ENCODE peak calls at places on chromosomes 4 and X, in eight cellular contexts. G, K, M, N, L, Y, I and D are unnamed samples.

GRCh38 chr4:140309124-140309870 is 64.1 kb upstream of the SCOC start:
- DNase-seq in I (no peak), K (peak; percentile 68), L (no peak), G (peak; percentile 18), M (no peak), Y (no peak), N (no peak), D (no peak)

GRCh38 chrX:110125435-110125834 is 122.5 kb downstream of the TMEM164 start:
- DNase-seq in L (no peak), N (no peak), M (no peak), K (no peak), I (no peak), G (peak; percentile 35), Y (no peak), D (peak; percentile 63)

GRCh38 chrX:14913241-14913640 is 40.0 kb downstream of the MOSPD2 start:
- DNase-seq in Y (no peak), G (no peak), L (no peak), K (no peak), I (no peak), M (no peak), N (no peak), D (no peak)

GRCh38 chr4:140851032-140851636 is 94.9 kb upstream of the TBC1D9 start:
- DNase-seq in M (no peak), L (no peak), I (no peak), G (peak; percentile 34), Y (peak; percentile 38), K (peak; percentile 57), N (no peak), D (peak; percentile 80)

GRCh38 chrX:47483310-47484268 is 567 bp upstream of the ZNF41 start:
- DNase-seq in Y (no peak), N (no peak), M (no peak), I (peak; percentile 57), G (peak; percentile 14), K (peak; percentile 31), L (no peak), D (peak; percentile 52)

GRCh38 chr4:76990288-76991080 is 40.9 kb downstream of the SEPTIN11 start:
- DNase-seq in M (no peak), Y (peak; percentile 14), I (no peak), G (no peak), L (no peak), N (no peak), K (peak; percentile 98), D (no peak)

GRCh38 chr4:52925531-52925968 is 63.4 kb downstream of the RASL11B start:
- DNase-seq in I (no peak), Y (no peak), K (no peak), M (no peak), L (no peak), N (no peak), G (no peak), D (peak; percentile 37)

GRCh38 chrX:57289089-57289488 is 2.6 kb downstream of the FAAH2 start:
- DNase-seq in N (no peak), K (no peak), L (no peak), M (no peak), Y (no peak), G (no peak), I (no peak), D (no peak)

GRCh38 chr4:151228196-151229119 is 48.5 kb upstream of the PRSS48 start:
- DNase-seq in I (no peak), K (peak; percentile 13), N (no peak), L (no peak), Y (no peak), M (no peak), G (no peak), D (no peak)

GRCh38 chr4:181752516-181752915 is 490.7 kb upstream of the TENM3 start:
- DNase-seq in M (no peak), L (no peak), N (no peak), K (no peak), G (no peak), I (no peak), Y (no peak), D (no peak)

GRCh38 chr4:87030124-87030523 is 95.3 kb downstream of the AFF1 start:
- DNase-seq in M (no peak), I (no peak), Y (no peak), G (no peak), K (no peak), L (no peak), N (no peak), D (no peak)

GRCh38 chrX:55135171-55135570 is 46.4 kb downstream of the PAGE2 start:
- DNase-seq in N (no peak), K (peak; percentile 29), Y (no peak), M (no peak), G (peak; percentile 24), L (no peak), I (peak; percentile 50), D (peak; percentile 18)

GRCh38 chr4:100803751-100804150 is 285.9 kb upstream of the EMCN start:
- DNase-seq in L (no peak), M (no peak), Y (no peak), K (no peak), N (no peak), I (no peak), G (no peak), D (no peak)

GRCh38 chr4:148056879-148057278 is 325.0 kb downstream of the ARHGAP10 start:
- DNase-seq in K (peak; percentile 51), I (peak; percentile 72), M (peak; percentile 39), L (no peak), Y (no peak), G (peak; percentile 47), N (no peak), D (peak; percentile 43)

GRCh38 chrX:97167333-97167732 is 283.6 kb downstream of the RPA4 start:
- DNase-seq in G (no peak), Y (no peak), L (no peak), M (no peak), N (no peak), I (no peak), K (no peak), D (no peak)

GRCh38 chrX:155263854-155264628 is at the start of gene RAB39B:
- DNase-seq in G (peak; percentile 64), K (peak; percentile 48), M (peak; percentile 45), L (peak; percentile 74), I (peak; percentile 70), Y (no peak), N (peak; percentile 21), D (peak; percentile 75)

GRCh38 chr4:145619639-145619996 is 433 bp downstream of the MMAA start:
- DNase-seq in I (peak; percentile 56), N (no peak), M (no peak), L (peak; percentile 73), K (peak; percentile 51), Y (no peak), G (no peak), D (no peak)

GRCh38 chr4:139219450-139220055 is 42.5 kb upstream of the ELF2 start:
- DNase-seq in N (no peak), K (no peak), I (no peak), M (no peak), G (no peak), L (no peak), Y (no peak), D (no peak)

GRCh38 chr4:74451214-74451661 is 6.3 kb downstream of the AREG start:
- DNase-seq in I (no peak), K (peak; percentile 38), G (no peak), N (no peak), M (no peak), Y (no peak), L (no peak), D (no peak)

GRCh38 chrX:72027914-72028307 is 103.8 kb downstream of the RTL5 start:
- DNase-seq in K (no peak), N (no peak), Y (no peak), G (no peak), L (no peak), I (no peak), M (no peak), D (no peak)

GRCh38 chrX:136525738-136526606 is 6.0 kb upstream of the VGLL1 start:
- DNase-seq in K (peak; percentile 82), Y (peak; percentile 54), M (no peak), I (peak; percentile 82), N (no peak), G (no peak), L (no peak), D (no peak)

GRCh38 chr4:62256469-62256868 is 1056.3 kb downstream of the ADGRL3 start:
- DNase-seq in G (no peak), L (no peak), Y (no peak), K (no peak), N (no peak), M (no peak), I (no peak), D (no peak)

GRCh38 chrX:15221321-15221720 is 48.6 kb downstream of the ASB9 start:
- DNase-seq in Y (no peak), L (no peak), K (peak; percentile 17), N (no peak), G (no peak), I (no peak), M (no peak), D (no peak)

GRCh38 chr4:25928320-25928955 is 14.4 kb downstream of the SMIM20 start:
- DNase-seq in G (no peak), M (no peak), L (no peak), I (no peak), N (no peak), Y (no peak), K (peak; percentile 27), D (no peak)

GRCh38 chr4:94758141-94758699 is 465 bp downstream of the BMPR1B start:
- DNase-seq in K (peak; percentile 43), I (peak; percentile 61), G (peak; percentile 74), M (no peak), L (peak; percentile 77), Y (peak; percentile 3), N (no peak), D (peak; percentile 80)

GRCh38 chr4:81635747-81636146 is 164.0 kb upstream of the RASGEF1B start:
- DNase-seq in L (no peak), N (no peak), G (no peak), K (no peak), Y (no peak), I (no peak), M (no peak), D (no peak)

GRCh38 chrX:9440116-9440844 is 24.6 kb upstream of the TBL1X start:
- DNase-seq in N (no peak), L (no peak), K (no peak), I (no peak), G (no peak), Y (no peak), M (no peak), D (no peak)

GRCh38 chr4:102263024-102263787 is 82.1 kb downstream of the SLC39A8 start:
- DNase-seq in Y (peak; percentile 43), M (no peak), I (no peak), L (no peak), G (no peak), N (no peak), K (peak; percentile 44), D (peak; percentile 66)

GRCh38 chrX:74119016-74119910 is 184.7 kb upstream of the ZCCHC13 start:
- DNase-seq in G (no peak), I (no peak), Y (no peak), M (no peak), N (no peak), K (peak; percentile 45), L (no peak), D (no peak)

GRCh38 chrX:153984351-153985178 is 12.0 kb downstream of the TMEM187 start:
- DNase-seq in N (no peak), G (no peak), Y (no peak), L (no peak), M (no peak), K (no peak), I (no peak), D (no peak)

GRCh38 chr4:814312-814850 is 11.5 kb downstream of the CPLX1 start:
- DNase-seq in M (no peak), G (no peak), Y (no peak), K (no peak), L (peak; percentile 38), N (no peak), I (peak; percentile 22), D (no peak)

GRCh38 chr4:76589402-76589801 is 154.4 kb downstream of the SHROOM3 start:
- DNase-seq in L (no peak), I (no peak), Y (peak; percentile 40), M (no peak), N (no peak), G (no peak), K (peak; percentile 95), D (peak; percentile 24)

GRCh38 chrX:53716328-53717088 is 30.0 kb upstream of the HUWE1 start:
- DNase-seq in I (no peak), N (no peak), L (no peak), K (peak; percentile 49), G (no peak), Y (no peak), M (peak; percentile 30), D (no peak)

GRCh38 chr4:108370291-108370690 is 201.6 kb upstream of the LEF1 start:
- DNase-seq in I (no peak), L (no peak), Y (no peak), K (no peak), G (no peak), N (no peak), M (peak; percentile 28), D (peak; percentile 45)